ENCODE peak calls at places on chromosomes 4 and X, in five cellular contexts. W is right cardiac atrium, X is IMR-90, I is fibroblast of pulmonary artery, S is hepatocyte. P is an unnamed sample.

GRCh38 chr4:81740492-81740891 is 268.8 kb upstream of the RASGEF1B start:
- DNase-seq in W (no peak), X (no peak), I (no peak), S (no peak), P (no peak)

GRCh38 chrX:48835524-48836329 is at the start of gene PCSK1N:
- DNase-seq in W (no peak), X (no peak), I (no peak), S (peak), P (no peak)

GRCh38 chr4:123616970-123617392 is 220.4 kb downstream of the SPRY1 start:
- DNase-seq in W (peak), X (no peak), I (peak), S (peak), P (peak)

GRCh38 chrX:38870386-38870895 is 69.2 kb downstream of the MID1IP1 start:
- DNase-seq in W (peak), X (peak), I (no peak), S (no peak), P (no peak)

GRCh38 chrX:15815779-15816452 is 25.6 kb downstream of the ZRSR2 start:
- DNase-seq in W (no peak), X (peak), I (peak), S (peak), P (no peak)

GRCh38 chr4:15381806-15382338 is 46.0 kb upstream of the C1QTNF7 start:
- DNase-seq in W (no peak), X (no peak), I (no peak), S (no peak), P (no peak)

GRCh38 chr4:76897522-76898384 is at the start of gene SOWAHB:
- DNase-seq in W (peak), X (no peak), I (no peak), S (peak), P (peak)

GRCh38 chr4:128461300-128462103 is 173.9 kb upstream of the PGRMC2 start:
- DNase-seq in W (no peak), X (peak), I (peak), S (peak), P (no peak)

GRCh38 chr4:53510316-53510715 is 81.0 kb downstream of the LNX1 start:
- DNase-seq in W (no peak), X (peak), I (peak), S (no peak), P (no peak)

GRCh38 chrX:50680990-50681389 is 133.0 kb downstream of the SHROOM4 start:
- DNase-seq in W (no peak), X (no peak), I (peak), S (no peak), P (no peak)

DNA sequence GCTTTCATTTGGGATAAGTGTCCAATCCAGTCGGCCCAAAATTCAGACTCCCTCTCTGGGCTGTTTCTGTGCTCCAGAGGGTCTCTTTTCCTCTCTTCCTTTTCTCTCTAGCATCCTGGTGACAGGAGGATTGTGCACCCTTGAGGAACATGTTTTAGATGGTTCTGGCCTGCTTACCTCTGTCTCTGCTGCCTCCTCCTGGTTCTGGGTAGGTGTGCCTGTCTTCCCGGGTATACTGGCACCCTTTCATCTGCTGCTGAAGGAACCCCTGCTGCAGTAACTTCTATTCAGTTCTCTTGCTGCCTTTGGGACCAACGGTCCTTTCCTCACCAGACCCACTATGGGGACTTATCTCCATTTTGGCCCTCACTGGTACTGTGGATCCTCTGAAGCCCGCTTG is 53.2 kb downstream of the HMGB2 start:
- DNase-seq in W (no peak), X (no peak), I (no peak), S (no peak), P (no peak)
- H3K4me3 ChIP-seq in W (no peak), X (no peak), I (no peak), S (no peak), P (no peak)

DNA sequence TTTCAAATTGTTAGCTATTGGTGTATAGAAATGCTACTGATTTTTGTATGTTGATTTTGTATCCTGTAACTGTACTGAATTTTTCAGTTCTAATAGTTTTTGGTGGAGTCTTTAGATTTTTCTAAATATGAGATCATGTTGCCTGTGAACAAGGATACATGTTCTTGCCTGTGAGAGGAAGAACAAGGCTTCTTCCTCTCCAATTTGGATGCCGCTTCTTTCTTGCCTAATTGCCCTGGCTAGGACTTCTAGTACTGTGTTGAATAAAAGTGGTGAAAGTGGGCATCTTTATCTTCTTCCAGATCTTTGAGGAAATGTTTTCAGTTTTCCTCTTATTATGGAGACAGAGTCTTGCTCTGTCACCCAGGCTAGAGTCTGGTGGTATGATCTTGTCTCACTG is 16.2 kb upstream of the NAP1L5 start:
- DNase-seq in W (no peak), X (no peak), I (no peak), S (no peak), P (no peak)
- H3K4me3 ChIP-seq in W (no peak), X (no peak), I (no peak), S (no peak), P (no peak)

GRCh38 chrX:94977562-94977961 is 1303.6 kb downstream of the FAM133A start:
- DNase-seq in W (no peak), X (no peak), I (no peak), S (no peak), P (no peak)

DNA sequence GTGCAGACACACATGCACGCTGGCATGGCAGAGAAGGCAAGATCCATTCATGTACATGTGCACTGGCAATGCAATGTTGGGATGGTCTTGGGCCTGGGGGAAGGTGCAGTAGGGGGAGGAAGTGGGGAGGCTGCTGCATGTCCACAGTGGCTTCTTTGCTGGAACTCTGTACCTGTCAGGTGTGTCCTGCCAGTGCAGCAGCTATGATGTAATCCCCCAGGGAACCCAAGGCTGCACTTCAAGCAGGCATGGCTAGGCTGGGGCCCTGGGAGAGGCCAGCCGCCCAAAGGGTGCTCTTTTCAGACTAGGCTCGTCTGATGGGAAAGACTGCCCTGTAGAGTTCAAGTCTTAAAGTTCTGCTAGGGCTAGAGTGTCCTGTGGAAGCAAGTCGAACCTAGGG is 1304.0 kb downstream of the FAM133A start:
- DNase-seq in W (no peak), X (no peak), I (no peak), S (no peak), P (no peak)
- H3K4me3 ChIP-seq in W (no peak), X (no peak), I (no peak), S (no peak), P (no peak)

GRCh38 chr4:113335771-113336170 is 286.3 kb downstream of the ANK2 start:
- DNase-seq in W (no peak), X (no peak), I (no peak), S (no peak), P (no peak)
- H3K4me3 ChIP-seq in W (no peak), X (no peak), I (no peak), S (no peak), P (no peak)

DNA sequence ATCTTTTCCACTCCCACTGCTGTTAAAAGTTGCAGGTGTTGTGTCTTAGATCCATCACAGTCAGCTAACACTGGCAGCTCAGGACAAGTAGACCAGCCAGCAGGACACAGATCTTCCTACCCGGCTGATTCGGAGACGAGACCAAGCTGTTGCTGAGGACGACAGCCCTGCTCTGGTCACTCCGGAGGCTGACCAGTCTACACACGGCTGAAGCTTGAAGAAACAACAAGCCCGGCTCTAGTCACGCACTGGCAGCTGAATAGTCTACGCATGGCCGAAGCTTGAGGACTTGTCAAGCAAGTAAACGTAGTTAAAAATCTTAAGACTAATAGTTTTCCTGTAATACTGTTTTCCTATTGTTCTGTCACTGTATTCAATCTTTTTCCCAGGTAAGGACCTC is 1.8 kb downstream of the ACOX3 start:
- DNase-seq in W (no peak), X (no peak), I (peak), S (no peak), P (no peak)
- H3K4me3 ChIP-seq in W (no peak), X (no peak), I (peak), S (no peak), P (no peak)

GRCh38 chr4:185587065-185587443 is 51.7 kb upstream of the PDLIM3 start:
- DNase-seq in W (no peak), X (no peak), I (no peak), S (no peak), P (no peak)
- H3K4me3 ChIP-seq in W (no peak), X (no peak), I (no peak), S (no peak), P (peak)

GRCh38 chr4:2105559-2105958 is 46.4 kb downstream of the NAT8L start:
- DNase-seq in W (no peak), X (peak), I (peak), S (no peak), P (no peak)
- H3K4me3 ChIP-seq in W (no peak), X (no peak), I (no peak), S (no peak), P (no peak)

DNA sequence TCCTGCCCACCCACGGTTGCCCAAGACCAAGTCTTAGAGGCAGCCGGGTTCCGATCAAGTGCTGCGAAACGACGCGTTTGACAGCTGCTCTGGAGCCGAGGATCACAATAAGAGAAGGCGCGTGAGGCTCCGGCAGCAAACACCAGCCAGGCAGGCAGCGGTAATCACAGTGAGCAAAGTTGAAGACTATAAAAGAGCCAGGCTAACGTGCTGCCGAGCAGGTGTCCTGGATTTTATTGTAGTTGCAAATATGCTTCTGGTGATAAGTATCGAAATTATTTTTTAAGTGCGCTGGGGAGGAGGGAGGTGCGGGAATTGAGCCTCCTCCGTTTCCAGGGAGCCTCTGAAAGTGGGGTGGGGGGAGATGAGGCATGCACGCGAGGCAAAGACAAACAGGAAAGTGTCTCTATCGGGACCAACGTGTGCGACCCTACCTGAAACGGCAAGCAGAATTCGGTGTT is 597 bp downstream of the GABRA2 start:
- DNase-seq in W (no peak), X (no peak), I (peak), S (peak), P (no peak)
- H3K4me3 ChIP-seq in W (peak), X (peak), I (peak), S (peak), P (peak)

GRCh38 chr4:74005528-74005927 is 7.1 kb upstream of the CXCL5 start:
- DNase-seq in W (no peak), X (no peak), I (peak), S (peak), P (no peak)
- H3K4me3 ChIP-seq in W (no peak), X (no peak), I (no peak), S (no peak), P (no peak)

GRCh38 chr4:73221734-73222133 is 36.9 kb downstream of the ANKRD17 start:
- DNase-seq in W (no peak), X (no peak), I (no peak), S (no peak), P (no peak)
- H3K4me3 ChIP-seq in W (peak), X (no peak), I (peak), S (peak), P (peak)

P was measured in psoas muscle.